ENCODE peak calls at places on chromosomes 16 and 17, in eight cellular contexts. B, L, P, X, G, E, I and V are unnamed samples.

GRCh38 chr17:78369791-78370381 is 8.6 kb upstream of the PGS1 start:
- DNase-seq in L (no peak), B (no peak), I (no peak), X (no peak), P (no peak), G (no peak), E (no peak), V (no peak)

GRCh38 chr16:5108505-5109158 is 11.0 kb upstream of the EEF2KMT start:
- DNase-seq in I (no peak), B (no peak), E (no peak), L (no peak), X (no peak), G (no peak), P (no peak), V (peak; percentile 84)

GRCh38 chr16:11342021-11342855 is 3.0 kb upstream of the RMI2 start:
- DNase-seq in E (no peak), I (no peak), G (no peak), L (no peak), X (no peak), P (no peak), B (peak; percentile 64), V (no peak)

GRCh38 chr17:51427259-51428255 is 167.2 kb downstream of the UTP18 start:
- DNase-seq in G (no peak), L (peak; percentile 92), I (peak; percentile 85), X (peak; percentile 63), B (peak; percentile 71), P (peak; percentile 41), E (no peak), V (no peak)

GRCh38 chr16:11280616-11281522 is at the start of gene PRM1:
- DNase-seq in I (no peak), X (no peak), G (no peak), L (no peak), B (no peak), P (no peak), E (no peak), V (no peak)

GRCh38 chr16:66274335-66275110 is 92.0 kb upstream of the CDH5 start:
- DNase-seq in E (no peak), I (no peak), G (no peak), L (no peak), P (no peak), X (no peak), B (no peak), V (no peak)

GRCh38 chr17:82810644-82811430 is 29.0 kb downstream of the ZNF750 start:
- DNase-seq in B (no peak), L (no peak), G (no peak), X (no peak), I (no peak), E (no peak), P (no peak), V (no peak)

GRCh38 chr17:76385892-76386786 is 1.7 kb downstream of the SPHK1 start:
- DNase-seq in B (peak; percentile 89), P (peak; percentile 90), E (peak; percentile 53), G (peak; percentile 74), L (peak; percentile 46), X (peak; percentile 86), I (peak; percentile 82), V (peak; percentile 72)

GRCh38 chr16:74449470-74449869 is 28.2 kb upstream of the CLEC18B start:
- DNase-seq in G (no peak), I (no peak), P (no peak), L (no peak), B (no peak), X (no peak), E (no peak), V (no peak)

GRCh38 chr16:70687172-70687531 is 1.3 kb upstream of the MTSS2 start:
- DNase-seq in I (peak; percentile 4), B (no peak), L (no peak), X (no peak), P (peak; percentile 74), E (no peak), G (no peak), V (no peak)

GRCh38 chr17:6079155-6079554 is 9.0 kb downstream of the WSCD1 start:
- DNase-seq in E (peak; percentile 41), I (no peak), X (no peak), P (peak; percentile 16), G (no peak), B (no peak), L (no peak), V (no peak)

GRCh38 chr17:70119961-70120360 is 44.9 kb downstream of the KCNJ16 start:
- DNase-seq in L (no peak), E (no peak), P (no peak), I (no peak), X (no peak), B (no peak), G (no peak), V (no peak)

GRCh38 chr17:28755486-28755885 is 11.7 kb downstream of the TRAF4 start:
- DNase-seq in B (no peak), E (no peak), G (no peak), I (no peak), P (no peak), L (no peak), X (no peak), V (no peak)

GRCh38 chr16:71297252-71297651 is 8.1 kb upstream of the CMTR2 start:
- DNase-seq in G (no peak), B (no peak), E (no peak), X (no peak), P (no peak), I (no peak), L (no peak), V (no peak)

GRCh38 chr17:27349540-27350021 is 55.7 kb downstream of the WSB1 start:
- DNase-seq in E (no peak), G (no peak), B (no peak), L (no peak), I (no peak), X (no peak), P (no peak), V (peak; percentile 44)

GRCh38 chr16:11085025-11085485 is 140.7 kb downstream of the CLEC16A start:
- DNase-seq in X (no peak), E (no peak), B (no peak), P (peak; percentile 90), I (no peak), L (no peak), G (no peak), V (no peak)

GRCh38 chr17:47732399-47733046 is 513 bp upstream of the TBX21 start:
- DNase-seq in P (no peak), E (no peak), L (no peak), G (no peak), X (no peak), I (no peak), B (no peak), V (no peak)

GRCh38 chr16:81731636-81732035 is 47.5 kb upstream of the PLCG2 start:
- DNase-seq in B (no peak), G (no peak), I (no peak), L (no peak), P (no peak), E (no peak), X (no peak), V (no peak)

GRCh38 chr17:49817993-49818392 is 29.5 kb downstream of the KAT7 start:
- DNase-seq in B (peak; percentile 40), P (no peak), X (peak; percentile 77), E (no peak), I (peak; percentile 76), G (no peak), L (peak; percentile 47), V (no peak)

GRCh38 chr17:62671553-62671952 is 44.1 kb downstream of the MRC2 start:
- DNase-seq in B (no peak), G (no peak), E (no peak), L (no peak), X (no peak), I (no peak), P (no peak), V (no peak)

GRCh38 chr17:65173951-65174683 is 36.9 kb downstream of the RGS9 start:
- DNase-seq in X (no peak), B (no peak), I (no peak), P (no peak), G (no peak), E (no peak), L (no peak), V (no peak)

GRCh38 chr16:11743308-11744074 is 834 bp upstream of the TXNDC11 start:
- DNase-seq in P (no peak), E (no peak), L (peak; percentile 8), X (peak; percentile 55), B (peak; percentile 27), I (peak; percentile 37), G (no peak), V (peak; percentile 21)

GRCh38 chr17:57444632-57445031 is 188.3 kb downstream of the MSI2 start:
- DNase-seq in L (no peak), E (no peak), B (no peak), X (no peak), P (no peak), G (no peak), I (no peak), V (no peak)

GRCh38 chr17:59296190-59296589 is 35.3 kb upstream of the YPEL2 start:
- DNase-seq in G (no peak), L (no peak), E (no peak), B (no peak), X (no peak), I (no peak), P (no peak), V (no peak)

GRCh38 chr16:74724820-74725549 is 24.3 kb upstream of the MLKL start:
- DNase-seq in L (no peak), G (no peak), X (no peak), B (no peak), P (no peak), E (peak; percentile 90), I (no peak), V (no peak)